ENCODE peak calls at places on chromosome 1, in ten cellular contexts. One of them, this sample, is unnamed. For H3K4me1, the result is how much of the 10 kb centered on the place peaks cover.

GRCh38 chr1:21610989-21611388 is 58.2 kb downstream of the RAP1GAP start:
- DNase-seq in esophagus squamous epithelium: no peak
- DNase-seq in A549: no peak
- DNase-seq in adrenal gland: no peak
- DNase-seq in transverse colon: no peak
- DNase-seq in IMR-90: no peak
- DNase-seq in ovary: no peak
- DNase-seq in GM12878: no peak
- DNase-seq in testis: no peak
- DNase-seq in body of pancreas: no peak
- DNase-seq in this sample: no peak

GRCh38 chr1:147598631-147599361 is 57.5 kb downstream of the BCL9 start:
- DNase-seq in testis: peak
- DNase-seq in esophagus squamous epithelium: peak
- DNase-seq in transverse colon: peak
- DNase-seq in body of pancreas: no peak
- DNase-seq in IMR-90: peak
- DNase-seq in ovary: peak
- DNase-seq in GM12878: no peak
- DNase-seq in adrenal gland: no peak
- DNase-seq in A549: no peak
- DNase-seq in this sample: no peak

GRCh38 chr1:202007703-202008489 is 2.5 kb upstream of the ELF3 start:
- DNase-seq in IMR-90: no peak
- DNase-seq in esophagus squamous epithelium: no peak
- DNase-seq in A549: no peak
- DNase-seq in adrenal gland: no peak
- DNase-seq in testis: no peak
- DNase-seq in transverse colon: peak
- DNase-seq in ovary: no peak
- DNase-seq in GM12878: no peak
- DNase-seq in body of pancreas: peak
- DNase-seq in this sample: no peak

GRCh38 chr1:10979483-10979920 is 33.0 kb upstream of the TARDBP start:
- DNase-seq in adrenal gland: peak
- DNase-seq in body of pancreas: peak
- DNase-seq in transverse colon: peak
- DNase-seq in esophagus squamous epithelium: no peak
- DNase-seq in ovary: no peak
- DNase-seq in testis: no peak
- DNase-seq in A549: no peak
- DNase-seq in GM12878: no peak
- DNase-seq in IMR-90: no peak
- DNase-seq in this sample: peak

GRCh38 chr1:150696590-150696989 is 364 bp downstream of the GOLPH3L start:
- DNase-seq in GM12878: no peak
- DNase-seq in adrenal gland: no peak
- DNase-seq in body of pancreas: no peak
- DNase-seq in testis: no peak
- DNase-seq in IMR-90: no peak
- DNase-seq in transverse colon: no peak
- DNase-seq in ovary: no peak
- DNase-seq in A549: peak
- DNase-seq in esophagus squamous epithelium: no peak
- DNase-seq in this sample: no peak

GRCh38 chr1:1421147-1421906 is at the start of gene ANKRD65:
- DNase-seq in A549: no peak
- DNase-seq in body of pancreas: peak
- DNase-seq in IMR-90: no peak
- DNase-seq in adrenal gland: no peak
- DNase-seq in testis: no peak
- DNase-seq in esophagus squamous epithelium: no peak
- DNase-seq in GM12878: no peak
- DNase-seq in transverse colon: no peak
- DNase-seq in ovary: no peak
- DNase-seq in this sample: no peak

GRCh38 chr1:5975133-5975880 is 16.9 kb downstream of the NPHP4 start:
- DNase-seq in adrenal gland: peak
- DNase-seq in transverse colon: peak
- DNase-seq in ovary: peak
- DNase-seq in testis: peak
- DNase-seq in A549: peak
- DNase-seq in GM12878: no peak
- DNase-seq in esophagus squamous epithelium: no peak
- DNase-seq in IMR-90: peak
- DNase-seq in body of pancreas: peak
- DNase-seq in this sample: no peak

GRCh38 chr1:90339822-90340221 is 344.9 kb downstream of the ZNF326 start:
- DNase-seq in transverse colon: no peak
- DNase-seq in GM12878: no peak
- DNase-seq in ovary: no peak
- DNase-seq in adrenal gland: no peak
- DNase-seq in A549: no peak
- DNase-seq in esophagus squamous epithelium: no peak
- DNase-seq in body of pancreas: no peak
- DNase-seq in IMR-90: no peak
- DNase-seq in testis: no peak
- DNase-seq in this sample: no peak

GRCh38 chr1:160637821-160638539 is 8.9 kb downstream of the SLAMF1 start:
- DNase-seq in A549: no peak
- DNase-seq in body of pancreas: no peak
- DNase-seq in IMR-90: no peak
- DNase-seq in GM12878: no peak
- DNase-seq in testis: no peak
- DNase-seq in transverse colon: no peak
- DNase-seq in esophagus squamous epithelium: no peak
- DNase-seq in ovary: no peak
- DNase-seq in adrenal gland: no peak
- DNase-seq in this sample: no peak

DNA sequence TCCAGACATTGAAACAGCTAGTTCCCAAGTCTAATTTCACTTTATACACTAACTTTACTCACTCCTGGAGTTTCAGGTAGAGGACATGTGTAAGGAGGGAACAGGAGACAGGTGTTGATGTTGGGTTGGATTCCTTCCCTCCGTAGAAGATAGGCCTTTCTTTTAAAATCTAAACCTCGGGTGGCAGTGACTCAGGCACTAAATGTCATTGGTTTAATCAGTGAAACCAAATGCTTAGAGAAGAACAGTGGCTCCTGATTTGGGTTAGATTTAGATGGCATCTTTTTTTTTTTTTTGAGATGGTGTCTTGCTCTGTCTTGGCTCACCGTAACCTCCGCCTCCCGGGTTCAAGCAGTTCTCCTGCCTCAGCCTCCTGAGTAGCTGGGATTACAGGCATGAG is 7.2 kb downstream of the CAP1 start:
- DNase-seq in transverse colon: no peak
- DNase-seq in esophagus squamous epithelium: no peak
- DNase-seq in IMR-90: no peak
- DNase-seq in adrenal gland: no peak
- DNase-seq in GM12878: no peak
- DNase-seq in body of pancreas: no peak
- DNase-seq in testis: no peak
- DNase-seq in A549: no peak
- DNase-seq in ovary: no peak
- DNase-seq in this sample: no peak
- H3K4me1 ChIP-seq in transverse colon: under half
- H3K4me1 ChIP-seq in esophagus squamous epithelium: under half
- H3K4me1 ChIP-seq in IMR-90: under half
- H3K4me1 ChIP-seq in adrenal gland: under half
- H3K4me1 ChIP-seq in GM12878: under half
- H3K4me1 ChIP-seq in body of pancreas: under half
- H3K4me1 ChIP-seq in testis: under half
- H3K4me1 ChIP-seq in A549: under half
- H3K4me1 ChIP-seq in ovary: under half
- H3K4me1 ChIP-seq in this sample: half or more

DNA sequence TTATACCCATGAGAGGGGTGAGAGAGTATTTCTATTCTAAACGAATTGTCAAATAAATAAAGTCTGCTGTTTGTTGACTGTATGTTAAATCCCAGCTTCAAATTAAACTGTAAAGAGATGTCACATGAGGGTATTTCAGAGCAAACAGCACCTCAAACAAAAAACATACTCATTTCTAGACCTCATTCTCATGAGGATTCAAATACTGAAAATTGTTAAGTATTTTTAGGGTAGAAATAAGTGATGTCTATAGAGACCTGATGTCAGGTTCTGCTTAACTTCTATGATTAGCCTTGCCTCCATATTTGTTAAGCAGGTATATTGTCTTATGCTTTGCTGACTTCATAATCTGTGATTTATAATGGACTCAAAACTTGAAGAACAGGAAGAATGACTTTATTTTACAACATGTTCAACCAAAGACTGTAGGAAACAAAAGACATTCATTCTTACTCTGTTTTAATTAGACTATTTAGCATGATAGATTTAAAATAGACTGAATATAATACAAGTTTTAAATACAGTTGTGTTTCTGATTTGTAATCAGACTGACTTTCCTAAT is 63.0 kb downstream of the CDC14A start:
- DNase-seq in testis: no peak
- DNase-seq in IMR-90: no peak
- DNase-seq in esophagus squamous epithelium: no peak
- DNase-seq in GM12878: no peak
- DNase-seq in ovary: no peak
- DNase-seq in A549: no peak
- DNase-seq in body of pancreas: no peak
- DNase-seq in transverse colon: no peak
- DNase-seq in adrenal gland: no peak
- DNase-seq in this sample: no peak
- H3K27ac ChIP-seq in testis: no peak
- H3K27ac ChIP-seq in IMR-90: no peak
- H3K27ac ChIP-seq in esophagus squamous epithelium: peak
- H3K27ac ChIP-seq in GM12878: no peak
- H3K27ac ChIP-seq in ovary: no peak
- H3K27ac ChIP-seq in A549: no peak
- H3K27ac ChIP-seq in body of pancreas: no peak
- H3K27ac ChIP-seq in transverse colon: no peak
- H3K27ac ChIP-seq in adrenal gland: no peak
- H3K27ac ChIP-seq in this sample: no peak

GRCh38 chr1:100130552-100131077 is 2.1 kb downstream of the SASS6 start:
- DNase-seq in adrenal gland: no peak
- DNase-seq in A549: no peak
- DNase-seq in body of pancreas: no peak
- DNase-seq in GM12878: no peak
- DNase-seq in testis: no peak
- DNase-seq in transverse colon: no peak
- DNase-seq in ovary: no peak
- DNase-seq in IMR-90: peak
- DNase-seq in esophagus squamous epithelium: no peak
- DNase-seq in this sample: no peak

GRCh38 chr1:100137602-100138001 is 4.6 kb downstream of the TRMT13 start:
- DNase-seq in A549: no peak
- DNase-seq in IMR-90: no peak
- DNase-seq in GM12878: no peak
- DNase-seq in esophagus squamous epithelium: no peak
- DNase-seq in testis: no peak
- DNase-seq in ovary: no peak
- DNase-seq in body of pancreas: no peak
- DNase-seq in transverse colon: no peak
- DNase-seq in adrenal gland: no peak
- DNase-seq in this sample: no peak

GRCh38 chr1:100131623-100132022 is 1.1 kb downstream of the SASS6 start:
- DNase-seq in ovary: no peak
- DNase-seq in IMR-90: no peak
- DNase-seq in transverse colon: no peak
- DNase-seq in adrenal gland: no peak
- DNase-seq in A549: no peak
- DNase-seq in testis: no peak
- DNase-seq in GM12878: no peak
- DNase-seq in body of pancreas: no peak
- DNase-seq in esophagus squamous epithelium: no peak
- DNase-seq in this sample: no peak

GRCh38 chr1:100134872-100135271 is 1.9 kb downstream of the TRMT13 start:
- DNase-seq in A549: no peak
- DNase-seq in IMR-90: peak
- DNase-seq in esophagus squamous epithelium: no peak
- DNase-seq in body of pancreas: no peak
- DNase-seq in GM12878: no peak
- DNase-seq in adrenal gland: no peak
- DNase-seq in transverse colon: no peak
- DNase-seq in testis: no peak
- DNase-seq in ovary: no peak
- DNase-seq in this sample: no peak

GRCh38 chr1:100132566-100133477 is at the start of the genes SASS6 and TRMT13:
- DNase-seq in transverse colon: peak
- DNase-seq in A549: peak
- DNase-seq in IMR-90: peak
- DNase-seq in body of pancreas: peak
- DNase-seq in testis: peak
- DNase-seq in GM12878: peak
- DNase-seq in esophagus squamous epithelium: peak
- DNase-seq in ovary: peak
- DNase-seq in adrenal gland: peak
- DNase-seq in this sample: peak
- TF ChIP-seq POLR2A in transverse colon: peak
- TF ChIP-seq POLR2A in A549: peak
- TF ChIP-seq POLR2A in IMR-90: peak
- TF ChIP-seq POLR2A in body of pancreas: peak
- TF ChIP-seq POLR2A in testis: no peak
- TF ChIP-seq POLR2A in GM12878: peak
- TF ChIP-seq POLR2A in esophagus squamous epithelium: no peak
- TF ChIP-seq POLR2A in ovary: no peak
- TF ChIP-seq POLR2A in adrenal gland: no peak
- TF ChIP-seq POLR2A in this sample: no peak

DNA sequence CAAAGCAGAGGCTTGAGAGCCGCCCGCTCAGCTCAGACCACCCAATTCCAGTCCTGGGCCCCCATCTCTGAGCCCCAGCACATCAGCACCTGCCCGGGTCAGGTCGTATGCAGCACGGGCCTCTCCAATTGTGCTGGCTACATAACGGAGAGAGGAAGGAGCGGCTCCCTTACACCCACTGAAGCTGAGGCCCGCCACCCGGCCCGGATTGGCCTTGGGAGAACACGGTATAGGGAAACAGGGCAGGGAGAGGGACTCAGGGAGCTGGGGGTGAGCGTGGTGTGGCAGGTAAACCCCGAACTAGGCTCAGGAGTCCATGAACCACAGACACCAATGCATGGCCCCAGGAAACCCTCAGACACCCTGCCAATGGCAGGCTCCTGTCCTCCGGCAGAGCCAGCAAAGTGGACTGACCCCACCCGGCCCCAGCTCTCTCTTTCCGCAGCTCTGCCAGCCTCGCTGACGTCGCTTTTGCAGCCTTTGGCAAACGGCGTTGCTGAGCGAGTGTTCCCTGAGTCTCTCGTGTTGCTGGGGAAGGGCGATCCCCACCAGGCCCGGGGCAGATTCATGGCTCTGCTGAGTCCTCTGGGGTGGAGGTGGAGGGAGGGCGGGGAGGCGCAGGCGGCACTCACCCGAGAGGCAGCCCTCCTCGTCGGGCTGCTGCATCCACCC is 16.5 kb downstream of the MEGF6 start:
- DNase-seq in ovary: no peak
- DNase-seq in body of pancreas: no peak
- DNase-seq in esophagus squamous epithelium: no peak
- DNase-seq in GM12878: no peak
- DNase-seq in testis: no peak
- DNase-seq in transverse colon: no peak
- DNase-seq in IMR-90: no peak
- DNase-seq in A549: no peak
- DNase-seq in adrenal gland: no peak
- DNase-seq in this sample: no peak
- H3K4me1 ChIP-seq in ovary: under half
- H3K4me1 ChIP-seq in body of pancreas: under half
- H3K4me1 ChIP-seq in esophagus squamous epithelium: under half
- H3K4me1 ChIP-seq in GM12878: under half
- H3K4me1 ChIP-seq in testis: under half
- H3K4me1 ChIP-seq in transverse colon: under half
- H3K4me1 ChIP-seq in IMR-90: under half
- H3K4me1 ChIP-seq in A549: under half
- H3K4me1 ChIP-seq in adrenal gland: under half
- H3K4me1 ChIP-seq in this sample: under half